ENCODE peak calls at places on chromosomes 3 and 15, in seven cellular contexts. N is left ventricle myocardium inferior, O is astrocyte, P is pancreas, Z is IMR-90, K is colonic mucosa, Q is left lung. V is an unnamed sample. For H3K4me1, the result is how much of the 10 kb centered on the place peaks cover.

GRCh38 chr3:57160731-57161086 is 4.4 kb downstream of the IL17RD start:
- DNase-seq in Q (no peak), Z (no peak), P (no peak), N (no peak), O (no peak), K (no peak), V (no peak)

GRCh38 chr15:38894260-38894948 is 329.8 kb upstream of the RASGRP1 start:
- DNase-seq in Q (no peak), O (peak), Z (peak), K (no peak), P (no peak), N (no peak), V (no peak)

GRCh38 chr3:23580337-23580736 is 225.4 kb upstream of the UBE2E1 start:
- DNase-seq in N (no peak), O (peak), Z (peak), K (no peak), Q (no peak), P (no peak), V (peak)

GRCh38 chr15:41746802-41747201 is 27.5 kb upstream of the MAPKBP1 start:
- DNase-seq in Z (peak), Q (no peak), K (no peak), O (peak), P (no peak), N (no peak), V (no peak)

GRCh38 chr3:150094150-150094932 is 123.6 kb upstream of the PFN2 start:
- DNase-seq in O (no peak), Z (peak), P (no peak), Q (no peak), K (no peak), N (no peak), V (no peak)

GRCh38 chr3:124266517-124266916 is 274.6 kb upstream of the ROPN1 start:
- DNase-seq in Q (no peak), P (no peak), N (no peak), O (no peak), Z (no peak), K (no peak), V (no peak)

GRCh38 chr3:45792516-45793172 is 3.7 kb downstream of the SLC6A20 start:
- DNase-seq in K (no peak), P (no peak), N (no peak), Z (no peak), O (no peak), Q (no peak), V (no peak)

GRCh38 chr3:61073532-61073931 is 177.7 kb downstream of the FHIT start:
- DNase-seq in Z (no peak), O (no peak), P (no peak), N (no peak), Q (no peak), K (no peak), V (no peak)

GRCh38 chr3:23960649-23961048 is 15.6 kb downstream of the NR1D2 start:
- DNase-seq in Z (no peak), P (no peak), K (no peak), O (no peak), N (no peak), Q (no peak), V (no peak)

GRCh38 chr3:174102274-174102673 is 704.7 kb downstream of the NLGN1 start:
- DNase-seq in K (no peak), Q (no peak), O (no peak), Z (no peak), N (no peak), P (no peak), V (no peak)

GRCh38 chr3:135419155-135419554 is 546.4 kb upstream of the PPP2R3A start:
- DNase-seq in O (no peak), P (no peak), N (no peak), Q (no peak), K (no peak), Z (no peak), V (no peak)

GRCh38 chr15:60933914-60934885 is 294.9 kb downstream of the RORA start:
- DNase-seq in P (no peak), N (no peak), O (peak), K (no peak), Q (no peak), Z (peak), V (no peak)

GRCh38 chr3:150049317-150049716 is 78.6 kb upstream of the PFN2 start:
- DNase-seq in O (peak), N (no peak), P (no peak), Q (no peak), K (no peak), Z (peak), V (no peak)

GRCh38 chr3:195081242-195081963 is 189.6 kb downstream of the XXYLT1 start:
- DNase-seq in N (peak), Z (peak), Q (peak), P (peak), K (no peak), O (peak), V (no peak)

GRCh38 chr3:124846189-124846588 is 41.0 kb downstream of the ITGB5 start:
- DNase-seq in O (peak), N (no peak), Z (peak), Q (no peak), K (no peak), P (no peak), V (no peak)

DNA sequence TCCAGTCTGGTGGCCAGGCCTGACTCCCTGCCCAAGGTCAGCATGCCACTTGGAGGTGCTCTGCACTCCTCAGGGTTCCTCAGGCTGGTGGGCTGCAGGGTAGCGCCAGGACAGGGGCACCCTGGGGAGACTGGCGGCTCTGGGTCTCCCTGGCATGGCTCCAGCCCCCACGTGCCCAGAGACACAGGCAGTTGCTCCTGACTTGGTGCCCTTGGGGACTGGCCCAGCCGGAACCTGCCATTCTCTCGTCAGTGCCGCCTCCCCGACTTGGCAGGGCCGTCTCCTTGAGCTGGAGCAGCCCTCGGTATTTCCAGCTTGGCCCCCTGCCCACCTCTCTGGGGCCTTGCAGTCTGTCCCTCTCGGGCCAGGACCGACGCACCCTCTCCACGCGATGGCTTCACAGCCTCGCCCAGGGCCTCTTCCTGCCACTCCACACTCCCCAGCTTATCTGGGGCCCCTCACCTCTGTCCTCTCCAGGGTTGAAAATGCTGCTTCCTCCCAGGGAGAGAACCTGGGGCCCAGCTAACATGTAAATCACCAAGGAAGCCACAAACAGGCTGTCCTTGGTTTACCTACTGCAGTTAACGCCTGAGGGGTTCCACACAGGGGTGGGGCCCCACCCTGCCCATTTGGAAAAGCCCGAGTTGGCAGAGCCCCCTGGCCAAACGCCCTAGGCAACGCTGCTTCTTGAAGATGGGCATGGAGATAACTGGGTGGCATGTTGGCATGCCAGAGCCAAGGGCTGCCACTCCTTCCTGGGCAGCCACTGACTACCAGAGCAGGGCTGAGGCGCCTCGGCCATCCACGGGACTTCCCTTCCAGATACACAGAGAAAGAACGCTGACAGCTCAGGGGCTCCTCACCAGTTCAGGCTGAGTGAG is 61.4 kb downstream of the SMAD6 start:
- DNase-seq in N (peak), O (no peak), Z (no peak), K (peak), P (peak), Q (peak), V (no peak)
- H3K4me1 ChIP-seq in N (half or more), O (under half), Z (half or more), K (under half), P (under half), Q (half or more), V (under half)

DNA sequence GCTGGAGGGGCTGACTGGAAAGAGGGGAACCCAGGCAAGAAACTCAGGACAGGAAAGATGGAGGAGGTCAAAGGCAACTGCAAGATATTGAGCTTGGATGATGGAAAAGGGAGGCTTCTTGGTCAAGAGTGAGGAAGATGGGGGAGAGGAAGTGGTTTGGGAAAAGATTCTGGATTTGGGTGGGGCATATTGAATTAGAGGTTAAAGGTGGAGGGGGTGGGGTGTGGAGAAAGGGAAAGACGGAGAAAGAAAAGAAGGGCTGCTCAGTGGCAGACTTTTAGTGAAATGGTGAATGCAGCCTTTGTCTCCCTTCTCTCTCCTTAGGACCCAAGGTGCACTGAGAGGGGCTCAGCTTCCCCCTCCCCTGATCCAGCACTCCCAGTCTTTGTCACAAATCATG is 655 bp upstream of the FAM3D start:
- DNase-seq in Q (no peak), K (peak), O (no peak), N (no peak), P (no peak), Z (no peak), V (no peak)
- H3K4me1 ChIP-seq in Q (under half), K (under half), O (under half), N (under half), P (under half), Z (under half), V (under half)

GRCh38 chr3:65433480-65433879 is 605.2 kb downstream of the MAGI1 start:
- DNase-seq in O (no peak), K (no peak), P (no peak), N (no peak), Q (no peak), Z (no peak), V (no peak)
- H3K4me1 ChIP-seq in O (under half), K (under half), P (under half), N (under half), Q (under half), Z (under half), V (under half)

DNA sequence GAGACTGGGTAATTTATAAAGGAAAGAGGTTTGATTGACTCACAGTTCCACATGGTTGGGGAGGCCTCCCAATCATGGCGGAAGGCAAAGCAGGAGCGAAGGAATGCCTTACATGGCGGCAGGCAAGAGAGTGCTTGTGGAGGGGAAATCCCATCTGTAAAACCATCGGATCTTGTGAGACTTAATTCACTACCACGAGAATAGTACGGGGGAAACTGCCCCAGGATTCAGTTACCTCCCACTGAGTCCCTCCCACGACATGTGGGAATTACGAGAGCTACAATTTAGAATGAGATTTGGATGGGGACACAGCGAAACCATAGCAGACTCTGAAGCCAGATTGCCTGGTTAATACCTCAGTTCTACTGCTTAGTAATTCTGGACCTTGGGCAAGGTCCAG is 67.8 kb downstream of the THSD4 start:
- DNase-seq in P (no peak), K (no peak), Z (no peak), O (no peak), Q (no peak), N (no peak), V (no peak)
- H3K4me1 ChIP-seq in P (under half), K (under half), Z (under half), O (under half), Q (under half), N (under half), V (under half)

GRCh38 chr3:17912011-17912760 is 169.8 kb upstream of the TBC1D5 start:
- DNase-seq in K (no peak), P (no peak), Z (no peak), Q (no peak), N (no peak), O (no peak), V (no peak)
- H3K4me1 ChIP-seq in K (under half), P (under half), Z (under half), Q (under half), N (under half), O (under half), V (under half)

DNA sequence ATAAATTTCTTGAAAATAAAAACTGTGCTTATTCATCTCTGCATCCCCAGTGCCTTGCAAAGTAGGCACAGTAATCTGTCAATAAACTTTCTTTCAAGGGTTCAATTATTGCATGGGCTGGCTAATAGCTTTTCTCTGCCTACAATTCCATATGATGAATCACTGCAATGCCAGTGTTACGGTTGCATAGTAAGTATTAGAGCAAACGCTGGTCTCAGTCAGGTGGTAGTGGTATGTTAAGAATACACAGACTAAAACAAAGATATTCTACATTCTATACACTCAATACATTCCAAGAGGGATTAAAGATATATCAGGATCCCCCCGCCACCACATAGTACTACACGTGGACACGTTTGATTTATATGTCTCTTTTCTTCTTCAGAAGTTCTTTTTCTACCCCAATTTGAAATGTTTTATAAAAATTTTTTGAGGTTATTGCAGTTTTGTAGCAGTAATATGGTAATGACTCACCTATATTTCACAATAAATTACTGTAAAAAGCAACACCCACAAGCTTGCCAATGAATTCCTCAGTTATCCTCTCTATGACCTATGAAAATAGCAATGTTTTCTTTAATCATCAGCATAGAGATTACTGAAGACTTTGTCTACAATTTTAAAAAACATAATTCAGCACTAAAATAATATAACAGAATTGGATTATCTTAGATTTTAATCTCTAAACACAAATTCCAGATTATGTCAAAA is 68.2 kb downstream of the CD200R1L start:
- DNase-seq in N (no peak), P (no peak), K (no peak), Q (no peak), O (peak), Z (peak), V (no peak)
- H3K4me1 ChIP-seq in N (under half), P (under half), K (under half), Q (under half), O (under half), Z (under half), V (under half)

GRCh38 chr3:43343185-43343584 is 56.8 kb downstream of the SNRK start:
- DNase-seq in N (no peak), Q (no peak), O (no peak), P (no peak), K (no peak), Z (no peak), V (no peak)

GRCh38 chr3:43345877-43346276 is 59.5 kb downstream of the SNRK start:
- DNase-seq in P (no peak), O (peak), K (no peak), Z (peak), Q (no peak), N (no peak), V (no peak)

GRCh38 chr3:43343778-43344177 is 57.4 kb downstream of the SNRK start:
- DNase-seq in O (no peak), N (no peak), Z (no peak), Q (no peak), P (no peak), K (no peak), V (no peak)

GRCh38 chr3:43345246-43345645 is 58.9 kb downstream of the SNRK start:
- DNase-seq in O (no peak), Q (no peak), P (no peak), N (no peak), Z (no peak), K (no peak), V (no peak)

GRCh38 chr3:43344520-43344919 is 58.2 kb downstream of the SNRK start:
- DNase-seq in Q (no peak), P (no peak), K (no peak), N (no peak), Z (no peak), O (no peak), V (no peak)
- H3K4me1 ChIP-seq in Q (under half), P (under half), K (under half), N (half or more), Z (under half), O (under half), V (under half)

GRCh38 chr3:186978712-186979111 is 48.4 kb downstream of the ST6GAL1 start:
- DNase-seq in K (no peak), O (no peak), P (no peak), Z (no peak), Q (no peak), N (no peak), V (no peak)
- H3K4me1 ChIP-seq in K (under half), O (under half), P (under half), Z (under half), Q (under half), N (half or more), V (under half)